ENCODE peak calls at places on chromosome 3, in ten cellular contexts. One of them, this sample, is unnamed.

GRCh38 chr3:50978991-50979667 is 304.4 kb downstream of the DOCK3 start:
- DNase-seq in stomach: no peak
- DNase-seq in IMR-90: no peak
- DNase-seq in Peyer's patch: no peak
- DNase-seq in spleen: no peak
- DNase-seq in HCT116: no peak
- DNase-seq in endothelial cell of umbilical vein: no peak
- DNase-seq in body of pancreas: no peak
- DNase-seq in A549: no peak
- DNase-seq in tibial nerve: no peak
- DNase-seq in this sample: no peak

GRCh38 chr3:158095302-158095997 is 10.8 kb downstream of the SHOX2 start:
- DNase-seq in stomach: no peak
- DNase-seq in IMR-90: no peak
- DNase-seq in Peyer's patch: no peak
- DNase-seq in spleen: no peak
- DNase-seq in HCT116: no peak
- DNase-seq in endothelial cell of umbilical vein: peak; percentile 30
- DNase-seq in body of pancreas: no peak
- DNase-seq in A549: no peak
- DNase-seq in tibial nerve: no peak
- DNase-seq in this sample: no peak

GRCh38 chr3:133949438-133949837 is 53.8 kb upstream of the RAB6B start:
- DNase-seq in stomach: no peak
- DNase-seq in IMR-90: peak; percentile 29
- DNase-seq in Peyer's patch: no peak
- DNase-seq in spleen: peak; percentile 22
- DNase-seq in HCT116: no peak
- DNase-seq in endothelial cell of umbilical vein: peak; percentile 88
- DNase-seq in body of pancreas: no peak
- DNase-seq in A549: no peak
- DNase-seq in tibial nerve: no peak
- DNase-seq in this sample: no peak

GRCh38 chr3:196662033-196662432 is 22.5 kb downstream of the NRROS start:
- DNase-seq in stomach: no peak
- DNase-seq in IMR-90: no peak
- DNase-seq in Peyer's patch: no peak
- DNase-seq in spleen: no peak
- DNase-seq in HCT116: no peak
- DNase-seq in endothelial cell of umbilical vein: no peak
- DNase-seq in body of pancreas: no peak
- DNase-seq in A549: no peak
- DNase-seq in tibial nerve: no peak
- DNase-seq in this sample: no peak

GRCh38 chr3:55406666-55407425 is 80.3 kb downstream of the WNT5A start:
- DNase-seq in stomach: no peak
- DNase-seq in IMR-90: peak; percentile 63
- DNase-seq in Peyer's patch: no peak
- DNase-seq in spleen: no peak
- DNase-seq in HCT116: no peak
- DNase-seq in endothelial cell of umbilical vein: no peak
- DNase-seq in body of pancreas: no peak
- DNase-seq in A549: no peak
- DNase-seq in tibial nerve: no peak
- DNase-seq in this sample: no peak

GRCh38 chr3:186239321-186239720 is 122.7 kb downstream of the DGKG start:
- DNase-seq in stomach: peak; percentile 58
- DNase-seq in IMR-90: no peak
- DNase-seq in Peyer's patch: no peak
- DNase-seq in spleen: no peak
- DNase-seq in HCT116: no peak
- DNase-seq in endothelial cell of umbilical vein: no peak
- DNase-seq in body of pancreas: no peak
- DNase-seq in A549: no peak
- DNase-seq in tibial nerve: no peak
- DNase-seq in this sample: no peak

GRCh38 chr3:65831733-65832425 is 206.8 kb downstream of the MAGI1 start:
- DNase-seq in stomach: no peak
- DNase-seq in IMR-90: peak; percentile 40
- DNase-seq in Peyer's patch: no peak
- DNase-seq in spleen: no peak
- DNase-seq in HCT116: no peak
- DNase-seq in endothelial cell of umbilical vein: no peak
- DNase-seq in body of pancreas: no peak
- DNase-seq in A549: no peak
- DNase-seq in tibial nerve: no peak
- DNase-seq in this sample: no peak

GRCh38 chr3:23356923-23357322 is 153.8 kb downstream of the UBE2E2 start:
- DNase-seq in stomach: no peak
- DNase-seq in IMR-90: no peak
- DNase-seq in Peyer's patch: no peak
- DNase-seq in spleen: no peak
- DNase-seq in HCT116: no peak
- DNase-seq in endothelial cell of umbilical vein: no peak
- DNase-seq in body of pancreas: no peak
- DNase-seq in A549: no peak
- DNase-seq in tibial nerve: no peak
- DNase-seq in this sample: no peak

DNA sequence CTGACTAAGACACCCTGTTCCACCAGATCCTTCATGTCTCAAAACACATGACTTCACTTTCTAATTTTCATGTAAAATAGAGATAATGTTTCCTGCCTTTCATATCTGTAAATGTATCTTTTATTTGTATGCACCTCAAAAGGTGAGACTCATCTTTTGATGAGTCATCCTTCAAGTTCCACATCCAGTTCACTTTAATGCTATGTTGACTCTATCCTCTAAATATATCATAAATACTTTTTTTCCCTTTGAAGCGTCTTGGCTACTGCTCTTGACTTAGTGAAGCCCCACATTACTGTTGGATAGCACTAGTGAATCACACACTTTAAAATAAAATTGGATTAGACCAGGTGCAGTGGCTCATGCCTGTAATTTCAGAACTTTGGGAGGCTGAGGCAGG is 741.1 kb downstream of the VGLL3 start:
- DNase-seq in stomach: no peak
- DNase-seq in IMR-90: no peak
- DNase-seq in Peyer's patch: no peak
- DNase-seq in spleen: no peak
- DNase-seq in HCT116: no peak
- DNase-seq in endothelial cell of umbilical vein: no peak
- DNase-seq in body of pancreas: no peak
- DNase-seq in A549: no peak
- DNase-seq in tibial nerve: no peak
- DNase-seq in this sample: no peak
- TF ChIP-seq POLR2A in stomach: no peak
- TF ChIP-seq POLR2A in IMR-90: no peak
- TF ChIP-seq POLR2A in Peyer's patch: no peak
- TF ChIP-seq POLR2A in spleen: no peak
- TF ChIP-seq POLR2A in HCT116: no peak
- TF ChIP-seq POLR2A in endothelial cell of umbilical vein: no peak
- TF ChIP-seq POLR2A in body of pancreas: no peak
- TF ChIP-seq POLR2A in A549: no peak
- TF ChIP-seq POLR2A in tibial nerve: no peak
- TF ChIP-seq POLR2A in this sample: no peak

GRCh38 chr3:107956991-107957467 is 133.8 kb downstream of the CD47 start:
- DNase-seq in stomach: peak; percentile 66
- DNase-seq in IMR-90: peak; percentile 14
- DNase-seq in Peyer's patch: peak; percentile 68
- DNase-seq in spleen: no peak
- DNase-seq in HCT116: no peak
- DNase-seq in endothelial cell of umbilical vein: peak; percentile 81
- DNase-seq in body of pancreas: peak; percentile 34
- DNase-seq in A549: no peak
- DNase-seq in tibial nerve: peak; percentile 79
- DNase-seq in this sample: peak; percentile 3

GRCh38 chr3:107959767-107960166 is 131.1 kb downstream of the CD47 start:
- DNase-seq in stomach: no peak
- DNase-seq in IMR-90: peak; percentile 36
- DNase-seq in Peyer's patch: no peak
- DNase-seq in spleen: no peak
- DNase-seq in HCT116: no peak
- DNase-seq in endothelial cell of umbilical vein: peak; percentile 88
- DNase-seq in body of pancreas: no peak
- DNase-seq in A549: no peak
- DNase-seq in tibial nerve: no peak
- DNase-seq in this sample: no peak

GRCh38 chr3:107954845-107955244 is 136.0 kb downstream of the CD47 start:
- DNase-seq in stomach: no peak
- DNase-seq in IMR-90: no peak
- DNase-seq in Peyer's patch: no peak
- DNase-seq in spleen: no peak
- DNase-seq in HCT116: no peak
- DNase-seq in endothelial cell of umbilical vein: no peak
- DNase-seq in body of pancreas: no peak
- DNase-seq in A549: no peak
- DNase-seq in tibial nerve: no peak
- DNase-seq in this sample: no peak

GRCh38 chr3:107958151-107958550 is 132.7 kb downstream of the CD47 start:
- DNase-seq in stomach: no peak
- DNase-seq in IMR-90: no peak
- DNase-seq in Peyer's patch: no peak
- DNase-seq in spleen: no peak
- DNase-seq in HCT116: no peak
- DNase-seq in endothelial cell of umbilical vein: peak; percentile 30
- DNase-seq in body of pancreas: no peak
- DNase-seq in A549: no peak
- DNase-seq in tibial nerve: no peak
- DNase-seq in this sample: no peak

DNA sequence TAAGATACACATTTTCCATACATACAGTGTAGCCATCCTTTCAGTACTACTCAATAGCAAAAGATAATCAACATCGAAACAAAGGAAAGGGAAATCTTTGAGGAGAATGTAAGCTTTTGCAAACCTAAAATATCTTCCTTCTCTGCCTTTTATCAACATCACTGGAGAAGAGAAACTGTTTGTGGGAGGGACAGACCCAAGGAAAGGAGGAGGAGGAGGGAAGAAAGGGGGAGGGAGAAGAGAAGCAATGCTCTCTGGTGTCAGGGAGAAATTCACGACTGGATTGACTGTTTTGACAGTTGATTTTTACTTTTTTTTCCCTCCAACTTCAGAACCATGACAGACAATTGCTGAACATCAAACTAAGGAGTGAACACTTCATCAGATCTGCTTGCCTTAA is 133.3 kb downstream of the CD47 start:
- DNase-seq in stomach: no peak
- DNase-seq in IMR-90: no peak
- DNase-seq in Peyer's patch: no peak
- DNase-seq in spleen: no peak
- DNase-seq in HCT116: no peak
- DNase-seq in endothelial cell of umbilical vein: no peak
- DNase-seq in body of pancreas: no peak
- DNase-seq in A549: no peak
- DNase-seq in tibial nerve: no peak
- DNase-seq in this sample: no peak
- H3K4me3 ChIP-seq in stomach: peak overlapping the region; percentile 12
- H3K4me3 ChIP-seq in IMR-90: peak overlapping the region; percentile 16
- H3K4me3 ChIP-seq in Peyer's patch: no peak overlapping the region
- H3K4me3 ChIP-seq in spleen: no peak overlapping the region
- H3K4me3 ChIP-seq in HCT116: no peak overlapping the region
- H3K4me3 ChIP-seq in endothelial cell of umbilical vein: no peak overlapping the region
- H3K4me3 ChIP-seq in body of pancreas: no peak overlapping the region
- H3K4me3 ChIP-seq in A549: no peak overlapping the region
- H3K4me3 ChIP-seq in tibial nerve: no peak overlapping the region
- H3K4me3 ChIP-seq in this sample: peak overlapping the region; percentile 42

GRCh38 chr3:139480585-139480984 is 4.3 kb upstream of the RBP2 start:
- DNase-seq in stomach: no peak
- DNase-seq in IMR-90: no peak
- DNase-seq in Peyer's patch: no peak
- DNase-seq in spleen: no peak
- DNase-seq in HCT116: no peak
- DNase-seq in endothelial cell of umbilical vein: no peak
- DNase-seq in body of pancreas: peak; percentile 58
- DNase-seq in A549: no peak
- DNase-seq in tibial nerve: no peak
- DNase-seq in this sample: no peak

GRCh38 chr3:139481116-139481515 is 4.8 kb upstream of the RBP2 start:
- DNase-seq in stomach: no peak
- DNase-seq in IMR-90: no peak
- DNase-seq in Peyer's patch: no peak
- DNase-seq in spleen: no peak
- DNase-seq in HCT116: no peak
- DNase-seq in endothelial cell of umbilical vein: no peak
- DNase-seq in body of pancreas: no peak
- DNase-seq in A549: no peak
- DNase-seq in tibial nerve: no peak
- DNase-seq in this sample: no peak

GRCh38 chr3:139476348-139476747 is at the start of gene RBP2:
- DNase-seq in stomach: no peak
- DNase-seq in IMR-90: no peak
- DNase-seq in Peyer's patch: peak; percentile 70
- DNase-seq in spleen: no peak
- DNase-seq in HCT116: no peak
- DNase-seq in endothelial cell of umbilical vein: no peak
- DNase-seq in body of pancreas: no peak
- DNase-seq in A549: no peak
- DNase-seq in tibial nerve: no peak
- DNase-seq in this sample: no peak

GRCh38 chr3:139477710-139478640 is 1.7 kb upstream of the RBP2 start:
- DNase-seq in stomach: no peak
- DNase-seq in IMR-90: no peak
- DNase-seq in Peyer's patch: peak; percentile 79
- DNase-seq in spleen: no peak
- DNase-seq in HCT116: no peak
- DNase-seq in endothelial cell of umbilical vein: no peak
- DNase-seq in body of pancreas: no peak
- DNase-seq in A549: no peak
- DNase-seq in tibial nerve: no peak
- DNase-seq in this sample: no peak

DNA sequence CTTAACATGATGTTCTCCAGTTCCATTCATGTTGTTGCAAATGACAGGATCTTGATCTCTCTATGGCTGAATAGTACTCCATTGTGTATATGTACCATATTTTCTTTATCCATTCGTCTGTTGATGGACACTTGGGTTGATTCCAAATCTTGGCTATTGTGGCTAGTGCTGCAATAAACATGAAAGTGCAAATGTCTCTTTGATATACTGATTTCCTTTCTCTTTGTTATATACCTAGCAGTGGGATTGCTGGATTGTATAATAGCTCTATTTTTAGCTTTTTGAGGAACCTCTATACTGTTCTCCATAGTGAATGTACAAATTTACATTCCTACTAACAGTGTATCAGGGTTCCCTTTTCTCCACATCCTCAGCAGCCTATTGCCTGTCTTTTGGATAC is 5.9 kb upstream of the RBP2 start:
- DNase-seq in stomach: no peak
- DNase-seq in IMR-90: no peak
- DNase-seq in Peyer's patch: no peak
- DNase-seq in spleen: no peak
- DNase-seq in HCT116: no peak
- DNase-seq in endothelial cell of umbilical vein: no peak
- DNase-seq in body of pancreas: no peak
- DNase-seq in A549: no peak
- DNase-seq in tibial nerve: no peak
- DNase-seq in this sample: no peak
- TF ChIP-seq CTCF in stomach: no peak
- TF ChIP-seq CTCF in IMR-90: no peak
- TF ChIP-seq CTCF in Peyer's patch: no peak
- TF ChIP-seq CTCF in spleen: no peak
- TF ChIP-seq CTCF in HCT116: no peak
- TF ChIP-seq CTCF in endothelial cell of umbilical vein: no peak
- TF ChIP-seq CTCF in body of pancreas: no peak
- TF ChIP-seq CTCF in A549: no peak
- TF ChIP-seq CTCF in tibial nerve: no peak
- TF ChIP-seq CTCF in this sample: no peak

GRCh38 chr3:19346734-19347133 is 198.4 kb downstream of the KCNH8 start:
- DNase-seq in stomach: no peak
- DNase-seq in IMR-90: no peak
- DNase-seq in Peyer's patch: no peak
- DNase-seq in spleen: no peak
- DNase-seq in HCT116: no peak
- DNase-seq in endothelial cell of umbilical vein: no peak
- DNase-seq in body of pancreas: no peak
- DNase-seq in A549: no peak
- DNase-seq in tibial nerve: no peak
- DNase-seq in this sample: no peak

GRCh38 chr3:19342428-19342827 is 194.1 kb downstream of the KCNH8 start:
- DNase-seq in stomach: no peak
- DNase-seq in IMR-90: no peak
- DNase-seq in Peyer's patch: no peak
- DNase-seq in spleen: no peak
- DNase-seq in HCT116: no peak
- DNase-seq in endothelial cell of umbilical vein: no peak
- DNase-seq in body of pancreas: no peak
- DNase-seq in A549: no peak
- DNase-seq in tibial nerve: no peak
- DNase-seq in this sample: no peak

GRCh38 chr3:19348929-19349564 is 200.7 kb downstream of the KCNH8 start:
- DNase-seq in stomach: no peak
- DNase-seq in IMR-90: peak; percentile 1
- DNase-seq in Peyer's patch: peak; percentile 56
- DNase-seq in spleen: no peak
- DNase-seq in HCT116: peak; percentile 13
- DNase-seq in endothelial cell of umbilical vein: no peak
- DNase-seq in body of pancreas: no peak
- DNase-seq in A549: peak; percentile 8
- DNase-seq in tibial nerve: no peak
- DNase-seq in this sample: no peak

GRCh38 chr3:19348500-19348899 is 200.2 kb downstream of the KCNH8 start:
- DNase-seq in stomach: no peak
- DNase-seq in IMR-90: no peak
- DNase-seq in Peyer's patch: no peak
- DNase-seq in spleen: no peak
- DNase-seq in HCT116: no peak
- DNase-seq in endothelial cell of umbilical vein: no peak
- DNase-seq in body of pancreas: no peak
- DNase-seq in A549: no peak
- DNase-seq in tibial nerve: no peak
- DNase-seq in this sample: no peak

GRCh38 chr3:19347701-19348100 is 199.4 kb downstream of the KCNH8 start:
- DNase-seq in stomach: no peak
- DNase-seq in IMR-90: no peak
- DNase-seq in Peyer's patch: peak; percentile 56
- DNase-seq in spleen: no peak
- DNase-seq in HCT116: no peak
- DNase-seq in endothelial cell of umbilical vein: no peak
- DNase-seq in body of pancreas: no peak
- DNase-seq in A549: no peak
- DNase-seq in tibial nerve: no peak
- DNase-seq in this sample: no peak
- TF ChIP-seq POLR2A in stomach: no peak
- TF ChIP-seq POLR2A in IMR-90: no peak
- TF ChIP-seq POLR2A in Peyer's patch: no peak
- TF ChIP-seq POLR2A in spleen: no peak
- TF ChIP-seq POLR2A in HCT116: no peak
- TF ChIP-seq POLR2A in endothelial cell of umbilical vein: no peak
- TF ChIP-seq POLR2A in body of pancreas: no peak
- TF ChIP-seq POLR2A in A549: no peak
- TF ChIP-seq POLR2A in tibial nerve: no peak
- TF ChIP-seq POLR2A in this sample: no peak

This sample was measured in esophagus squamous epithelium.